ENCODE peak calls at places on chromosome 13, in six cellular contexts. D, U, A, Y, S and L are unnamed samples.

GRCh38 chr13:51636349-51636890 is 52.2 kb downstream of the WDFY2 start:
- DNase-seq in D (no peak), U (no peak), A (no peak), Y (no peak), S (no peak), L (no peak)

GRCh38 chr13:32645854-32646253 is 59.6 kb downstream of the PDS5B start:
- DNase-seq in D (no peak), U (no peak), A (no peak), Y (peak), S (no peak), L (no peak)

GRCh38 chr13:110475117-110475516 is 86.4 kb downstream of the RAB20 start:
- DNase-seq in D (no peak), U (no peak), A (no peak), Y (no peak), S (no peak), L (no peak)

GRCh38 chr13:61286148-61286745 is 129.4 kb downstream of the PCDH20 start:
- DNase-seq in D (no peak), U (no peak), A (no peak), Y (no peak), S (no peak), L (peak)

GRCh38 chr13:97332725-97333124 is 101.2 kb upstream of the RAP2A start:
- DNase-seq in D (no peak), U (no peak), A (peak), Y (no peak), S (no peak), L (no peak)

GRCh38 chr13:89695343-89696257 is 1651.9 kb upstream of the MIR17HG start:
- DNase-seq in D (no peak), U (no peak), A (peak), Y (no peak), S (peak), L (peak)

GRCh38 chr13:49908637-49909036 is 27.5 kb downstream of the SPRYD7 start:
- DNase-seq in D (no peak), U (no peak), A (no peak), Y (peak), S (no peak), L (no peak)

GRCh38 chr13:40407567-40407966 is 258.9 kb downstream of the FOXO1 start:
- DNase-seq in D (no peak), U (no peak), A (no peak), Y (no peak), S (no peak), L (no peak)

GRCh38 chr13:34911159-34911558 is 30.9 kb upstream of the NBEA start:
- DNase-seq in D (no peak), U (no peak), A (no peak), Y (no peak), S (no peak), L (no peak)

GRCh38 chr13:75135325-75135825 is 346.6 kb downstream of the TBC1D4 start:
- DNase-seq in D (no peak), U (no peak), A (peak), Y (no peak), S (peak), L (peak)

GRCh38 chr13:28049880-28050871 is 50.2 kb downstream of the FLT3 start:
- DNase-seq in D (no peak), U (no peak), A (no peak), Y (no peak), S (no peak), L (no peak)

GRCh38 chr13:57627663-57628062 is 3.9 kb upstream of the PCDH17 start:
- DNase-seq in D (no peak), U (no peak), A (peak), Y (no peak), S (no peak), L (no peak)

GRCh38 chr13:109200556-109200955 is 571.1 kb downstream of the MYO16 start:
- DNase-seq in D (no peak), U (no peak), A (no peak), Y (no peak), S (no peak), L (no peak)

GRCh38 chr13:62512194-62513141 is 1096.8 kb upstream of the PCDH20 start:
- DNase-seq in D (no peak), U (peak), A (peak), Y (no peak), S (peak), L (peak)

GRCh38 chr13:72886272-72887062 is 104.5 kb downstream of the PIBF1 start:
- DNase-seq in D (no peak), U (no peak), A (peak), Y (no peak), S (no peak), L (no peak)

GRCh38 chr13:95641961-95642621 is 2.4 kb downstream of the DZIP1 start:
- DNase-seq in D (no peak), U (peak), A (peak), Y (no peak), S (no peak), L (no peak)

GRCh38 chr13:110506396-110506795 is 55.1 kb downstream of the RAB20 start:
- DNase-seq in D (no peak), U (no peak), A (no peak), Y (no peak), S (no peak), L (no peak)

GRCh38 chr13:25905411-25906010 is 146.3 kb downstream of the SHISA2 start:
- DNase-seq in D (no peak), U (no peak), A (no peak), Y (no peak), S (no peak), L (no peak)

GRCh38 chr13:44112700-44113329 is 233.1 kb downstream of the LACC1 start:
- DNase-seq in D (no peak), U (no peak), A (no peak), Y (no peak), S (no peak), L (no peak)

GRCh38 chr13:102132896-102133295 is 269.0 kb downstream of the FGF14 start:
- DNase-seq in D (no peak), U (no peak), A (no peak), Y (no peak), S (no peak), L (no peak)

GRCh38 chr13:64725492-64725891 is 2504.6 kb downstream of the PCDH9 start:
- DNase-seq in D (no peak), U (no peak), A (no peak), Y (no peak), S (no peak), L (no peak)

GRCh38 chr13:113552786-113553540 is 31.6 kb upstream of the TFDP1 start:
- DNase-seq in D (no peak), U (no peak), A (no peak), Y (peak), S (no peak), L (no peak)

GRCh38 chr13:97574926-97575325 is 141.0 kb downstream of the RAP2A start:
- DNase-seq in D (no peak), U (no peak), A (peak), Y (no peak), S (no peak), L (no peak)

GRCh38 chr13:105871768-105872167 is 663.7 kb downstream of the EFNB2 start:
- DNase-seq in D (no peak), U (no peak), A (no peak), Y (no peak), S (no peak), L (no peak)

GRCh38 chr13:94007072-94007471 is 472.4 kb downstream of the DCT start:
- DNase-seq in D (no peak), U (no peak), A (no peak), Y (no peak), S (no peak), L (no peak)

GRCh38 chr13:113604186-113604585 is 19.6 kb downstream of the TFDP1 start:
- DNase-seq in D (no peak), U (no peak), A (no peak), Y (no peak), S (no peak), L (no peak)

GRCh38 chr13:34627499-34627898 is 314.6 kb upstream of the NBEA start:
- DNase-seq in D (no peak), U (no peak), A (no peak), Y (no peak), S (no peak), L (no peak)

GRCh38 chr13:112879283-112879833 is 89.7 kb upstream of the MCF2L start:
- DNase-seq in D (no peak), U (no peak), A (no peak), Y (no peak), S (no peak), L (no peak)

GRCh38 chr13:75685239-75685697 is 49.1 kb downstream of the LMO7 start:
- DNase-seq in D (no peak), U (no peak), A (peak), Y (no peak), S (peak), L (peak)

GRCh38 chr13:93714171-93714570 is 487.6 kb downstream of the GPC6 start:
- DNase-seq in D (no peak), U (no peak), A (no peak), Y (no peak), S (no peak), L (no peak)

GRCh38 chr13:30376426-30377311 is 45.6 kb upstream of the UBE2L5 start:
- DNase-seq in D (no peak), U (no peak), A (no peak), Y (peak), S (no peak), L (no peak)

GRCh38 chr13:42333613-42334328 is 61.8 kb downstream of the AKAP11 start:
- DNase-seq in D (no peak), U (no peak), A (no peak), Y (no peak), S (peak), L (peak)

GRCh38 chr13:20442798-20443381 is 82.8 kb downstream of the CRYL1 start:
- DNase-seq in D (no peak), U (no peak), A (no peak), Y (no peak), S (no peak), L (no peak)